ENCODE peak calls at places on chromosomes 4 and X, in six cellular contexts. R is lung, K is left lung, D is cardiac muscle cell, O is foreskin keratinocyte, S is colonic mucosa. V is an unnamed sample. For H3K4me1, the result is how much of the 10 kb centered on the place peaks cover.

GRCh38 chr4:151604238-151604637 is 156.6 kb downstream of the GATB start:
- DNase-seq in R (no peak), K (no peak), D (no peak), O (no peak), S (no peak), V (no peak)

GRCh38 chrX:18351774-18352173 is 2.7 kb downstream of the SCML2 start:
- DNase-seq in R (no peak), K (no peak), D (no peak), O (no peak), S (no peak), V (no peak)

GRCh38 chrX:18210470-18210869 is 10.2 kb downstream of the BEND2 start:
- DNase-seq in R (no peak), K (no peak), D (peak), O (no peak), S (no peak), V (no peak)

GRCh38 chr4:11424000-11424399 is 4.7 kb downstream of the HS3ST1 start:
- DNase-seq in R (no peak), K (no peak), D (peak), O (no peak), S (no peak), V (no peak)

GRCh38 chr4:65344278-65344825 is 325.9 kb downstream of the EPHA5 start:
- DNase-seq in R (no peak), K (no peak), D (no peak), O (no peak), S (no peak), V (no peak)

GRCh38 chr4:36215627-36216026 is 28.7 kb downstream of the ARAP2 start:
- DNase-seq in R (no peak), K (no peak), D (no peak), O (no peak), S (no peak), V (no peak)

GRCh38 chr4:150385606-150386005 is 196.3 kb upstream of the MAB21L2 start:
- DNase-seq in R (no peak), K (no peak), D (peak), O (peak), S (no peak), V (no peak)

GRCh38 chr4:113644398-113644797 is 117.1 kb downstream of the CAMK2D start:
- DNase-seq in R (no peak), K (no peak), D (no peak), O (no peak), S (no peak), V (no peak)

GRCh38 chr4:119656342-119656741 is 27.7 kb upstream of the PDE5A start:
- DNase-seq in R (no peak), K (no peak), D (no peak), O (no peak), S (no peak), V (no peak)

GRCh38 chr4:82561745-82562552 is at the start of gene TMEM150C:
- DNase-seq in R (no peak), K (peak), D (peak), O (no peak), S (peak), V (peak)

GRCh38 chr4:138330531-138330930 is 88.4 kb upstream of the SLC7A11 start:
- DNase-seq in R (no peak), K (no peak), D (no peak), O (no peak), S (no peak), V (no peak)

GRCh38 chrX:47854474-47854873 is 17.8 kb downstream of the ZNF81 start:
- DNase-seq in R (no peak), K (no peak), D (peak), O (no peak), S (peak), V (no peak)

GRCh38 chr4:37889849-37890500 is 909 bp upstream of the TBC1D1 start:
- DNase-seq in R (no peak), K (no peak), D (no peak), O (no peak), S (no peak), V (no peak)

GRCh38 chrX:85084770-85085393 is 81.2 kb downstream of the APOOL start:
- DNase-seq in R (no peak), K (no peak), D (peak), O (no peak), S (peak), V (no peak)

GRCh38 chr4:1171306-1172227 is 816 bp downstream of the SPON2 start:
- DNase-seq in R (no peak), K (peak), D (peak), O (no peak), S (peak), V (peak)

GRCh38 chr4:73603307-73603710 is 16.9 kb downstream of the RASSF6 start:
- DNase-seq in R (no peak), K (no peak), D (no peak), O (no peak), S (peak), V (peak)

GRCh38 chrX:85980286-85980685 is 67.1 kb downstream of the CHM start:
- DNase-seq in R (no peak), K (no peak), D (no peak), O (no peak), S (no peak), V (no peak)

GRCh38 chr4:89056953-89057398 is at the start of gene FAM13A:
- DNase-seq in R (peak), K (no peak), D (peak), O (peak), S (peak), V (no peak)

GRCh38 chr4:185542626-185543336 is 7.5 kb upstream of the PDLIM3 start:
- DNase-seq in R (peak), K (no peak), D (no peak), O (no peak), S (peak), V (no peak)

GRCh38 chr4:189021831-189022230 is 882.6 kb downstream of the TRIML1 start:
- DNase-seq in R (no peak), K (no peak), D (peak), O (no peak), S (no peak), V (no peak)

GRCh38 chr4:75251547-75251946 is 262.7 kb downstream of the RCHY1 start:
- DNase-seq in R (no peak), K (no peak), D (no peak), O (no peak), S (no peak), V (no peak)

GRCh38 chr4:22962186-22962786 is 269.5 kb downstream of the GBA3 start:
- DNase-seq in R (no peak), K (no peak), D (peak), O (no peak), S (peak), V (no peak)

GRCh38 chr4:35493977-35494376 is 750.3 kb downstream of the ARAP2 start:
- DNase-seq in R (no peak), K (peak), D (no peak), O (no peak), S (no peak), V (peak)

GRCh38 chr4:154660052-154660451 is 47.6 kb upstream of the FGG start:
- DNase-seq in R (no peak), K (no peak), D (no peak), O (no peak), S (no peak), V (peak)

GRCh38 chrX:37825225-37825842 is 22.0 kb downstream of the DYNLT3 start:
- DNase-seq in R (peak), K (no peak), D (peak), O (no peak), S (peak), V (peak)

DNA sequence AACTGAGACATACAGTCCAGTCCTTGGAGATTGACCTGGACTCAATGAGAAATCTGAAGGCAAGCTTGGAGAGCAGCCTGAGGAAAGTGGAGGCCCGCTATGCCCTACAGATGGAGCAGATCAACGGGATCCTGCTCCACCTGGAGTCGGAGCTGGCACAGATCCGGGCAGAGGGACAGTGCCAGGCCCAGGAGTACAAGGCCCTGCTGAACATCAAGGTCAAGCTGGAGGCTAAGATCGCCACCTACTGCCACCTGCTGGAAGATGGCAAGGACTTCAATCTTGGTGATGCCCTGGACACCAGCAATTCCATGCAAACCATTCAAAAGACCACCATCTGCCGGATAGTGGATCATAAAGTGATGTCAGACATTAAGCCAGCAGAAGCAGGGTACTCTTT is 20.4 kb upstream of the FRMPD3 start:
- DNase-seq in R (no peak), K (no peak), D (peak), O (no peak), S (peak), V (peak)
- TF ChIP-seq CTCF in R (no peak), K (peak), D (peak), O (peak), S (peak), V (peak)

GRCh38 chr4:169530048-169530447 is 82.3 kb downstream of the NEK1 start:
- DNase-seq in R (no peak), K (no peak), D (no peak), O (peak), S (no peak), V (no peak)
- H3K27ac ChIP-seq in R (no peak), K (no peak), D (no peak), O (no peak), S (no peak), V (no peak)

GRCh38 chr4:105453550-105454201 is 20.2 kb downstream of the PPA2 start:
- DNase-seq in R (no peak), K (no peak), D (no peak), O (peak), S (no peak), V (no peak)
- H3K4me1 ChIP-seq in R (under half), K (under half), D (under half), O (under half), S (under half), V (under half)

GRCh38 chr4:100059467-100059866 is 109.4 kb upstream of the H2AZ1 start:
- DNase-seq in R (no peak), K (no peak), D (no peak), O (no peak), S (no peak), V (no peak)

GRCh38 chr4:100062921-100063320 is 112.8 kb upstream of the H2AZ1 start:
- DNase-seq in R (no peak), K (no peak), D (no peak), O (no peak), S (no peak), V (no peak)

GRCh38 chr4:100061835-100062234 is 111.8 kb upstream of the H2AZ1 start:
- DNase-seq in R (no peak), K (no peak), D (no peak), O (no peak), S (no peak), V (no peak)

GRCh38 chr4:100060765-100061416 is 110.8 kb upstream of the H2AZ1 start:
- DNase-seq in R (no peak), K (no peak), D (no peak), O (no peak), S (no peak), V (no peak)

DNA sequence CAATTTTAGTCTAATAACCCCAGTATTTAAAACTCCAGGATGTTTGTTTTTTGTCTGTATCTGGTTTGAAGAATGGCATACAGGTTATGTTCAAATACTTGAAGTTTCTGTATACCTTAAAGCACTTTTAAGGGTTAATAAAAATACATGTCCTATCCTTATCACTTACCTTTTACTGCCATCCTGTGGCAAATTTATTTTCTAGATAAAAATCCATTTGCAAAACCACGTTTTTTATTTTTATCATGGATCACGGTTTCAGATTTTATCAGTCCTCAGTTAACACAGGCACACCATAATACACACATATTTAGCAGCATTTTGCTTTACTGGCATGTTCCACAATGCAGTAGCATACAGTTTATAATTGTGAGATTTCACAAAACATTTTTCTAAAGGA is 113.3 kb upstream of the H2AZ1 start:
- DNase-seq in R (no peak), K (no peak), D (no peak), O (no peak), S (no peak), V (no peak)
- TF ChIP-seq CTCF in R (no peak), K (no peak), D (no peak), O (peak), S (no peak), V (no peak)

DNA sequence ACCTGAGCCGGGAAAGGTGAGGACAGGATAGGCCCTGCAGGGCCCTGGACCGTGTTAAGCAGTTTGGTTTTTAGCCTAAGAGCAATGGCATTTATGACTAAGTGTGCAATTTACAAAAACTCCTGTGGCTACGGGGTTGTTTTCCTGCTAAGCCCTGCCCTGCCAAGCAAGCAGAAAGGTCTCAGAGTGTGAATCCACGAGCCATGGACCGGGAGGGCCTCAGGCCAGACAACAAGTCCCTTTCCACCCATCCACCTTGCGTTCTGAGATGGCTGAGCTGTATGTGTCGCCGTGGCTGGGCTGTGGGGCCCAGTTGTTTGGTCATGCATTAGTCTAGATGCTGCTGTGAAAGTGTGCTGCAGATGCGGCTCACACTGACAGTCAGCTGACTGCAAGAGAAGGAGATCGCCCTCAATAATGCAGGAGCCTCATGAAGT is 33.9 kb upstream of the AFAP1 start:
- DNase-seq in R (no peak), K (no peak), D (no peak), O (peak), S (no peak), V (peak)
- H3K27ac ChIP-seq in R (no peak), K (no peak), D (no peak), O (peak), S (peak), V (no peak)

GRCh38 chr4:27005512-27006246 is 145.0 kb downstream of the STIM2 start:
- DNase-seq in R (no peak), K (no peak), D (no peak), O (peak), S (no peak), V (no peak)

GRCh38 chr4:27006247-27006603 is 145.6 kb downstream of the STIM2 start:
- DNase-seq in R (no peak), K (no peak), D (no peak), O (no peak), S (no peak), V (no peak)

GRCh38 chr4:27008693-27009092 is 148.1 kb downstream of the STIM2 start:
- DNase-seq in R (no peak), K (no peak), D (no peak), O (no peak), S (no peak), V (no peak)

GRCh38 chr4:27007507-27007906 is 146.9 kb downstream of the STIM2 start:
- DNase-seq in R (no peak), K (no peak), D (no peak), O (no peak), S (no peak), V (no peak)

GRCh38 chr4:27006646-27007045 is 146.0 kb downstream of the STIM2 start:
- DNase-seq in R (no peak), K (no peak), D (no peak), O (no peak), S (no peak), V (no peak)
- H3K4me1 ChIP-seq in R (under half), K (under half), D (under half), O (under half), S (under half), V (under half)

GRCh38 chrX:122363112-122363511 is 821.0 kb upstream of the GRIA3 start:
- DNase-seq in R (no peak), K (no peak), D (no peak), O (no peak), S (no peak), V (no peak)
- TF ChIP-seq CTCF in R (no peak), K (no peak), D (no peak), O (no peak), S (no peak), V (no peak)

GRCh38 chr4:78557841-78558240 is 6.3 kb downstream of the ANXA3 start:
- DNase-seq in R (no peak), K (no peak), D (no peak), O (no peak), S (no peak), V (no peak)
- H3K27ac ChIP-seq in R (no peak), K (peak), D (no peak), O (peak), S (no peak), V (no peak)

GRCh38 chr4:139455187-139455586 is 1.3 kb downstream of the RAB33B start:
- DNase-seq in R (no peak), K (no peak), D (no peak), O (no peak), S (peak), V (no peak)
- H3K4me1 ChIP-seq in R (under half), K (under half), D (under half), O (under half), S (under half), V (under half)

GRCh38 chr4:92091335-92091734 is 212.4 kb upstream of the GRID2 start:
- DNase-seq in R (no peak), K (no peak), D (no peak), O (no peak), S (no peak), V (no peak)
- TF ChIP-seq CTCF in R (no peak), K (no peak), D (no peak), O (peak), S (no peak), V (no peak)